ENCODE peak calls at places on chromosomes 4 and X, in five cellular contexts. One of them, this sample, is unnamed.

GRCh38 chrX:71315917-71316316 is 14.4 kb downstream of the ITGB1BP2 start:
- DNase-seq in iris pigment epithelial cell: peak; percentile 87
- DNase-seq in foreskin fibroblast: peak; percentile 78
- DNase-seq in activated CD4-positive, CD25-positive, alpha-beta regulatory T cell treated with anti-CD3 and anti-CD28 coated beads, Interleukin-2, amount 50 U/mL, for 72 hours: no peak
- DNase-seq in sciatic nerve: no peak
- DNase-seq in this sample: peak; percentile 26

GRCh38 chrX:31227250-31227649 is 155.4 kb upstream of the FTHL17 start:
- DNase-seq in iris pigment epithelial cell: peak; percentile 72
- DNase-seq in foreskin fibroblast: peak; percentile 80
- DNase-seq in activated CD4-positive, CD25-positive, alpha-beta regulatory T cell treated with anti-CD3 and anti-CD28 coated beads, Interleukin-2, amount 50 U/mL, for 72 hours: no peak
- DNase-seq in sciatic nerve: no peak
- DNase-seq in this sample: peak; percentile 42

GRCh38 chr4:79964020-79964714 is 108.9 kb downstream of the ANTXR2 start:
- DNase-seq in iris pigment epithelial cell: no peak
- DNase-seq in foreskin fibroblast: no peak
- DNase-seq in activated CD4-positive, CD25-positive, alpha-beta regulatory T cell treated with anti-CD3 and anti-CD28 coated beads, Interleukin-2, amount 50 U/mL, for 72 hours: no peak
- DNase-seq in sciatic nerve: no peak
- DNase-seq in this sample: peak; percentile 51

GRCh38 chr4:117900832-117901231 is 133.5 kb upstream of the NDST3 start:
- DNase-seq in iris pigment epithelial cell: no peak
- DNase-seq in foreskin fibroblast: no peak
- DNase-seq in activated CD4-positive, CD25-positive, alpha-beta regulatory T cell treated with anti-CD3 and anti-CD28 coated beads, Interleukin-2, amount 50 U/mL, for 72 hours: no peak
- DNase-seq in sciatic nerve: no peak
- DNase-seq in this sample: no peak

GRCh38 chr4:87679449-87680169 is 29.5 kb downstream of the DMP1 start:
- DNase-seq in iris pigment epithelial cell: peak; percentile 69
- DNase-seq in foreskin fibroblast: peak; percentile 69
- DNase-seq in activated CD4-positive, CD25-positive, alpha-beta regulatory T cell treated with anti-CD3 and anti-CD28 coated beads, Interleukin-2, amount 50 U/mL, for 72 hours: no peak
- DNase-seq in sciatic nerve: peak; percentile 73
- DNase-seq in this sample: peak; percentile 71

GRCh38 chr4:71406459-71406963 is 67.7 kb downstream of the SLC4A4 start:
- DNase-seq in iris pigment epithelial cell: peak; percentile 25
- DNase-seq in foreskin fibroblast: peak; percentile 28
- DNase-seq in activated CD4-positive, CD25-positive, alpha-beta regulatory T cell treated with anti-CD3 and anti-CD28 coated beads, Interleukin-2, amount 50 U/mL, for 72 hours: no peak
- DNase-seq in sciatic nerve: no peak
- DNase-seq in this sample: peak; percentile 33

GRCh38 chrX:75131973-75132627 is 24.0 kb downstream of the ABCB7 start:
- DNase-seq in iris pigment epithelial cell: no peak
- DNase-seq in foreskin fibroblast: no peak
- DNase-seq in activated CD4-positive, CD25-positive, alpha-beta regulatory T cell treated with anti-CD3 and anti-CD28 coated beads, Interleukin-2, amount 50 U/mL, for 72 hours: no peak
- DNase-seq in sciatic nerve: no peak
- DNase-seq in this sample: no peak

GRCh38 chr4:189414021-189414420 is 526.7 kb upstream of the FRG1 start:
- DNase-seq in iris pigment epithelial cell: no peak
- DNase-seq in foreskin fibroblast: no peak
- DNase-seq in activated CD4-positive, CD25-positive, alpha-beta regulatory T cell treated with anti-CD3 and anti-CD28 coated beads, Interleukin-2, amount 50 U/mL, for 72 hours: no peak
- DNase-seq in sciatic nerve: no peak
- DNase-seq in this sample: no peak

GRCh38 chr4:153757407-153757806 is 2.4 kb downstream of the RNF175 start:
- DNase-seq in iris pigment epithelial cell: no peak
- DNase-seq in foreskin fibroblast: peak; percentile 29
- DNase-seq in activated CD4-positive, CD25-positive, alpha-beta regulatory T cell treated with anti-CD3 and anti-CD28 coated beads, Interleukin-2, amount 50 U/mL, for 72 hours: no peak
- DNase-seq in sciatic nerve: no peak
- DNase-seq in this sample: peak; percentile 80

GRCh38 chr4:3829954-3830773 is 64.0 kb downstream of the ADRA2C start:
- DNase-seq in iris pigment epithelial cell: no peak
- DNase-seq in foreskin fibroblast: no peak
- DNase-seq in activated CD4-positive, CD25-positive, alpha-beta regulatory T cell treated with anti-CD3 and anti-CD28 coated beads, Interleukin-2, amount 50 U/mL, for 72 hours: no peak
- DNase-seq in sciatic nerve: no peak
- DNase-seq in this sample: no peak

GRCh38 chr4:92825186-92825715 is 521.5 kb downstream of the GRID2 start:
- DNase-seq in iris pigment epithelial cell: no peak
- DNase-seq in foreskin fibroblast: no peak
- DNase-seq in activated CD4-positive, CD25-positive, alpha-beta regulatory T cell treated with anti-CD3 and anti-CD28 coated beads, Interleukin-2, amount 50 U/mL, for 72 hours: no peak
- DNase-seq in sciatic nerve: no peak
- DNase-seq in this sample: no peak